ENCODE peak calls at places on chromosomes 2 and 18, in six cellular contexts. A, O, J, H, P and W are unnamed samples.
A peak's percentile ranks its signal among the peaks of the same experiment; 100 is the strongest.

GRCh38 chr2:41870948-41871522 is 176.8 kb upstream of the PKDCC start:
- DNase-seq in A (no peak), O (no peak), J (no peak), H (peak; percentile 32), P (peak; percentile 85), W (no peak)

GRCh38 chr2:231947694-231948093 is 13.8 kb upstream of the DIS3L2 start:
- DNase-seq in A (no peak), O (no peak), J (no peak), H (no peak), P (no peak), W (no peak)

GRCh38 chr2:10493636-10494281 is 45.6 kb upstream of the ODC1 start:
- DNase-seq in A (peak; percentile 57), O (peak; percentile 83), J (peak; percentile 37), H (peak; percentile 87), P (no peak), W (no peak)

GRCh38 chr18:23650963-23651927 is 11.5 kb downstream of the ANKRD29 start:
- DNase-seq in A (no peak), O (no peak), J (no peak), H (peak; percentile 86), P (no peak), W (no peak)

GRCh38 chr18:49723648-49724180 is 89.6 kb downstream of the ACAA2 start:
- DNase-seq in A (no peak), O (no peak), J (peak; percentile 24), H (peak; percentile 83), P (peak; percentile 83), W (no peak)

GRCh38 chr2:143778981-143779380 is 649.8 kb downstream of the ARHGAP15 start:
- DNase-seq in A (no peak), O (no peak), J (peak; percentile 12), H (peak; percentile 75), P (peak; percentile 86), W (no peak)

GRCh38 chr2:101124061-101124460 is 27.1 kb downstream of the TBC1D8 start:
- DNase-seq in A (no peak), O (no peak), J (peak; percentile 54), H (no peak), P (no peak), W (no peak)

GRCh38 chr2:45729753-45730512 is 78.5 kb downstream of the PRKCE start:
- DNase-seq in A (no peak), O (no peak), J (no peak), H (no peak), P (peak; percentile 54), W (no peak)

GRCh38 chr2:224405841-224406370 is 4.0 kb upstream of the FAM124B start:
- DNase-seq in A (no peak), O (no peak), J (no peak), H (no peak), P (no peak), W (no peak)

GRCh38 chr2:179348921-179349320 is 84.3 kb upstream of the SESTD1 start:
- DNase-seq in A (no peak), O (no peak), J (no peak), H (no peak), P (no peak), W (no peak)

GRCh38 chr18:5710235-5710634 is 166.4 kb upstream of the EPB41L3 start:
- DNase-seq in A (no peak), O (no peak), J (no peak), H (no peak), P (no peak), W (no peak)